ENCODE peak calls at places on chromosome 20, in six cellular contexts. I is sciatic nerve; L is adrenal gland; P is T-cell; W is prostate gland; Y is stimulated activated CD4-positive, alpha-beta T cell treated with anti-CD3 and anti-CD28 coated beads, Interleukin-4, amount 100 ng/mL, for 24 hours. C is an unnamed sample.

GRCh38 chr20:46151936-46152335 is 33.8 kb downstream of the CD40 start:
- DNase-seq in I (no peak), L (no peak), P (no peak), W (no peak), Y (peak; percentile 12), C (no peak)

GRCh38 chr20:52763321-52763853 is 208.8 kb upstream of the TSHZ2 start:
- DNase-seq in I (no peak), L (no peak), P (no peak), W (no peak), Y (no peak), C (no peak)

GRCh38 chr20:845226-845868 is 11.8 kb downstream of the FAM110A start:
- DNase-seq in I (no peak), L (no peak), P (no peak), W (no peak), Y (no peak), C (peak; percentile 33)

GRCh38 chr20:48489046-48489463 is 338.7 kb downstream of the PREX1 start:
- DNase-seq in I (no peak), L (no peak), P (no peak), W (no peak), Y (no peak), C (no peak)

GRCh38 chr20:48797275-48797825 is 30.4 kb downstream of the PREX1 start:
- DNase-seq in I (no peak), L (peak; percentile 62), P (no peak), W (no peak), Y (no peak), C (no peak)

GRCh38 chr20:25739615-25740320 is 43.1 kb upstream of the ZNF337 start:
- DNase-seq in I (no peak), L (no peak), P (no peak), W (no peak), Y (no peak), C (no peak)

GRCh38 chr20:25321262-25321831 is 69.3 kb downstream of the ABHD12 start:
- DNase-seq in I (no peak), L (peak; percentile 28), P (no peak), W (no peak), Y (no peak), C (no peak)

GRCh38 chr20:7285918-7286556 is 518.6 kb downstream of the BMP2 start:
- DNase-seq in I (peak; percentile 88), L (peak; percentile 92), P (no peak), W (peak; percentile 66), Y (no peak), C (no peak)

GRCh38 chr20:24328901-24329300 is 140.5 kb upstream of the SYNDIG1 start:
- DNase-seq in I (no peak), L (no peak), P (no peak), W (no peak), Y (no peak), C (no peak)

GRCh38 chr20:44598413-44599290 is 16.3 kb downstream of the PKIG start:
- DNase-seq in I (no peak), L (no peak), P (no peak), W (no peak), Y (no peak), C (no peak)

GRCh38 chr20:17501701-17502100 is 29.5 kb downstream of the BFSP1 start:
- DNase-seq in I (peak; percentile 45), L (no peak), P (no peak), W (no peak), Y (no peak), C (no peak)

GRCh38 chr20:4041748-4042411 is 26.5 kb upstream of the RNF24 start:
- DNase-seq in I (no peak), L (peak; percentile 88), P (no peak), W (peak; percentile 97), Y (no peak), C (peak; percentile 90)

GRCh38 chr20:56554869-56555268 is 21.8 kb downstream of the FAM209B start:
- DNase-seq in I (no peak), L (peak; percentile 87), P (no peak), W (peak; percentile 43), Y (peak; percentile 8), C (no peak)

GRCh38 chr20:701401-702129 is 26.0 kb upstream of the SCRT2 start:
- DNase-seq in I (peak; percentile 15), L (no peak), P (no peak), W (peak; percentile 73), Y (no peak), C (no peak)

GRCh38 chr20:32522775-32523612 is 62.1 kb downstream of the NOL4L start:
- DNase-seq in I (no peak), L (no peak), P (no peak), W (no peak), Y (no peak), C (no peak)

C was measured in mucosa of descending colon.